ENCODE peak calls at places on chromosomes 13 and 19, in eight cellular contexts. D is AG10803; Z is dermis blood vessel endothelial cell; P is stimulated activated CD4-positive, alpha-beta T cell treated with anti-CD3 and anti-CD28 coated beads, Interleukin-2, amount 100 ng/mL, for 48 hours; W is heart right ventricle; C is AG09319; V is CD8-positive, alpha-beta memory T cell; J is adrenal gland. M is an unnamed sample.

GRCh38 chr19:3631053-3631861 is 4.7 kb upstream of the CACTIN start:
- DNase-seq in C (no peak), W (no peak), V (no peak), D (no peak), J (no peak), Z (no peak), P (no peak), M (no peak)

GRCh38 chr13:48159436-48160225 is 64.7 kb upstream of the MED4 start:
- DNase-seq in W (no peak), V (no peak), D (no peak), P (no peak), C (no peak), J (no peak), Z (peak), M (no peak)

GRCh38 chr19:2982983-2983350 is 5.6 kb downstream of the TLE6 start:
- DNase-seq in V (no peak), D (peak), Z (peak), C (peak), W (peak), P (no peak), J (peak), M (peak)

GRCh38 chr19:40089462-40089861 is 1.3 kb downstream of the ZNF780A start:
- DNase-seq in Z (peak), C (peak), J (no peak), P (no peak), W (peak), D (peak), V (no peak), M (peak)

GRCh38 chr19:6724631-6725185 is 4.3 kb upstream of the C3 start:
- DNase-seq in C (no peak), Z (no peak), D (no peak), V (no peak), W (no peak), J (no peak), P (no peak), M (peak)

GRCh38 chr19:44303976-44304568 is 753 bp downstream of the ZNF235 start:
- DNase-seq in D (peak), C (peak), V (no peak), J (peak), Z (peak), P (no peak), W (no peak), M (no peak)

GRCh38 chr13:99656843-99657506 is 155.7 kb downstream of the TM9SF2 start:
- DNase-seq in V (peak), P (no peak), J (no peak), D (no peak), W (no peak), C (no peak), Z (no peak), M (no peak)

GRCh38 chr13:114065141-114065925 is 67.1 kb downstream of the RASA3 start:
- DNase-seq in P (peak), W (peak), D (peak), C (peak), V (peak), J (peak), Z (peak), M (peak)

GRCh38 chr13:49098198-49098597 is 121.9 kb upstream of the MLNR start:
- DNase-seq in Z (peak), W (peak), J (peak), D (peak), V (no peak), C (peak), P (no peak), M (no peak)

GRCh38 chr13:58434943-58435342 is 803.4 kb downstream of the PCDH17 start:
- DNase-seq in J (no peak), Z (no peak), C (no peak), P (no peak), V (no peak), W (no peak), D (no peak), M (no peak)

GRCh38 chr13:31199527-31199848 is 287 bp upstream of the B3GLCT start:
- DNase-seq in C (no peak), V (no peak), D (no peak), W (no peak), Z (no peak), P (no peak), J (no peak), M (no peak)

GRCh38 chr13:34993470-34993869 is 51.4 kb downstream of the NBEA start:
- DNase-seq in J (no peak), C (no peak), D (no peak), P (no peak), W (no peak), V (no peak), Z (no peak), M (no peak)

GRCh38 chr19:610071-610800 is 20.6 kb downstream of the HCN2 start:
- DNase-seq in C (no peak), P (peak), W (no peak), V (peak), Z (no peak), J (no peak), D (no peak), M (no peak)

GRCh38 chr19:28705008-28705407 is 507.9 kb downstream of the UQCRFS1 start:
- DNase-seq in Z (peak), D (peak), P (no peak), J (no peak), W (no peak), V (no peak), C (peak), M (no peak)

GRCh38 chr19:36049080-36049698 is 4.9 kb downstream of the THAP8 start:
- DNase-seq in D (no peak), V (no peak), W (no peak), P (no peak), C (no peak), Z (no peak), J (no peak), M (no peak)

GRCh38 chr13:66558511-66558910 is 671.6 kb downstream of the PCDH9 start:
- DNase-seq in V (no peak), W (no peak), D (no peak), C (no peak), Z (no peak), P (no peak), J (no peak), M (no peak)

GRCh38 chr13:22220186-22221160 is 549.6 kb downstream of the FGF9 start:
- DNase-seq in V (no peak), Z (no peak), P (no peak), C (no peak), D (peak), W (no peak), J (no peak), M (no peak)

GRCh38 chr19:56423985-56424353 is 19.8 kb downstream of the ZNF583 start:
- DNase-seq in W (no peak), D (no peak), V (no peak), C (no peak), P (no peak), Z (no peak), J (no peak), M (no peak)

GRCh38 chr13:89382986-89383385 is 1711.8 kb downstream of the SLITRK5 start:
- DNase-seq in D (no peak), J (no peak), Z (no peak), C (no peak), V (no peak), P (no peak), W (no peak), M (no peak)